ENCODE peak calls at places on chromosomes 5 and 9, in seven cellular contexts. C is colonic mucosa, B is osteoblast, J is hepatocyte, H is lower lobe of right lung, Y is H9, R is dorsolateral prefrontal cortex. M is an unnamed sample.

GRCh38 chr9:79583957-79584654 is 12.3 kb downstream of the TLE4 start:
- DNase-seq in C (peak), B (peak), J (peak), H (peak), Y (no peak), R (no peak), M (no peak)

GRCh38 chr9:4077499-4078102 is 222.3 kb downstream of the GLIS3 start:
- DNase-seq in C (peak), B (peak), J (peak), H (peak), Y (peak), R (peak), M (peak)

GRCh38 chr9:86099695-86100364 is 472 bp upstream of the GOLM1 start:
- DNase-seq in C (peak), B (peak), J (peak), H (peak), Y (peak), R (no peak), M (peak)

GRCh38 chr9:109604788-109605187 is 106.7 kb upstream of the PTPN3 start:
- DNase-seq in C (no peak), B (no peak), J (no peak), H (no peak), Y (no peak), R (no peak), M (no peak)

GRCh38 chr5:173885481-173886010 is 2.6 kb upstream of the CPEB4 start:
- DNase-seq in C (peak), B (no peak), J (peak), H (no peak), Y (no peak), R (no peak), M (no peak)

GRCh38 chr9:85942913-85943729 is 2.2 kb downstream of the NAA35 start:
- DNase-seq in C (no peak), B (no peak), J (no peak), H (no peak), Y (no peak), R (no peak), M (no peak)

GRCh38 chr9:124133752-124134151 is 122.2 kb downstream of the LHX2 start:
- DNase-seq in C (peak), B (peak), J (no peak), H (peak), Y (peak), R (peak), M (no peak)

GRCh38 chr9:124008307-124008854 is 3.2 kb upstream of the LHX2 start:
- DNase-seq in C (no peak), B (peak), J (no peak), H (no peak), Y (peak), R (no peak), M (peak)

GRCh38 chr5:148620696-148621095 is 33.6 kb downstream of the HTR4 start:
- DNase-seq in C (no peak), B (no peak), J (no peak), H (no peak), Y (no peak), R (no peak), M (no peak)

GRCh38 chr5:128409401-128409800 is 128.6 kb downstream of the FBN2 start:
- DNase-seq in C (no peak), B (no peak), J (no peak), H (no peak), Y (no peak), R (no peak), M (peak)

GRCh38 chr5:83922699-83923098 is 202.0 kb upstream of the HAPLN1 start:
- DNase-seq in C (no peak), B (no peak), J (no peak), H (no peak), Y (no peak), R (no peak), M (no peak)

GRCh38 chr5:83921794-83922193 is 201.1 kb upstream of the HAPLN1 start:
- DNase-seq in C (no peak), B (no peak), J (no peak), H (no peak), Y (no peak), R (no peak), M (no peak)

GRCh38 chr5:83917261-83917908 is 196.7 kb upstream of the HAPLN1 start:
- DNase-seq in C (no peak), B (no peak), J (peak), H (no peak), Y (no peak), R (no peak), M (no peak)

GRCh38 chr5:83914662-83915418 is 194.2 kb upstream of the HAPLN1 start:
- DNase-seq in C (no peak), B (no peak), J (no peak), H (no peak), Y (no peak), R (no peak), M (no peak)

GRCh38 chr5:83919071-83920041 is 198.7 kb upstream of the HAPLN1 start:
- DNase-seq in C (no peak), B (no peak), J (no peak), H (no peak), Y (no peak), R (no peak), M (no peak)
- H3K27ac ChIP-seq in C (peak), B (peak), J (no peak), H (no peak), Y (no peak), R (no peak), M (no peak)

GRCh38 chr5:16437974-16438373 is 27.6 kb downstream of the ZNF622 start:
- DNase-seq in C (no peak), B (peak), J (no peak), H (no peak), Y (no peak), R (no peak), M (peak)
- TF ChIP-seq CTCF in C (no peak), B (no peak), J (no peak), H (no peak), Y (peak), R (no peak), M (no peak)

GRCh38 chr5:6377582-6378127 is 692 bp downstream of the MED10 start:
- DNase-seq in C (no peak), B (peak), J (no peak), H (no peak), Y (peak), R (no peak), M (no peak)
- H3K27ac ChIP-seq in C (peak), B (peak), J (peak), H (peak), Y (no peak), R (peak), M (peak)

GRCh38 chr9:93125331-93125894 is 8.6 kb downstream of the NINJ1 start:
- DNase-seq in C (no peak), B (peak), J (no peak), H (peak), Y (peak), R (no peak), M (no peak)

GRCh38 chr9:93123561-93124283 is 10.3 kb downstream of the NINJ1 start:
- DNase-seq in C (no peak), B (peak), J (peak), H (peak), Y (peak), R (no peak), M (no peak)

GRCh38 chr9:93122721-93123221 is 11.3 kb downstream of the NINJ1 start:
- DNase-seq in C (no peak), B (peak), J (peak), H (peak), Y (peak), R (no peak), M (no peak)

GRCh38 chr9:93126151-93126781 is 7.8 kb downstream of the NINJ1 start:
- DNase-seq in C (no peak), B (peak), J (no peak), H (peak), Y (peak), R (peak), M (no peak)

GRCh38 chr9:93124793-93125192 is 9.3 kb downstream of the NINJ1 start:
- DNase-seq in C (no peak), B (peak), J (no peak), H (peak), Y (peak), R (no peak), M (no peak)
- TF ChIP-seq CTCF in C (no peak), B (no peak), J (no peak), H (no peak), Y (no peak), R (no peak), M (no peak)

GRCh38 chr9:138119202-138120027 is 241.8 kb downstream of the CACNA1B start:
- DNase-seq in C (no peak), B (peak), J (no peak), H (no peak), Y (no peak), R (no peak), M (no peak)
- H3K27ac ChIP-seq in C (no peak), B (no peak), J (no peak), H (no peak), Y (no peak), R (no peak), M (no peak)

M was measured in RWPE1.